ENCODE peak calls at places on chromosomes 16 and 17, in five cellular contexts. F is H1, G is GM12878, C is NT2/D1, V is HepG2. Z is an unnamed sample.
A peak's percentile ranks its signal among the peaks of the same experiment; 100 is the strongest.

GRCh38 chr16:31221357-31222160 is 4.6 kb upstream of the PYDC1 start:
- DNase-seq in F (no peak), G (no peak), C (no peak), V (no peak), Z (peak; percentile 3)

GRCh38 chr16:80824623-80825364 is 20.4 kb upstream of the CDYL2 start:
- DNase-seq in F (no peak), G (peak; percentile 7), C (peak; percentile 62), V (peak; percentile 59), Z (peak; percentile 20)

GRCh38 chr16:86949116-86949515 is 368.1 kb downstream of the C16orf95 start:
- DNase-seq in F (no peak), G (no peak), C (no peak), V (no peak), Z (no peak)

GRCh38 chr16:27928542-27928941 is 135.0 kb downstream of the GSG1L start:
- DNase-seq in F (no peak), G (no peak), C (no peak), V (no peak), Z (no peak)

GRCh38 chr16:10964039-10964890 is 19.9 kb downstream of the CLEC16A start:
- DNase-seq in F (no peak), G (no peak), C (peak; percentile 77), V (peak; percentile 74), Z (peak; percentile 83)

GRCh38 chr16:6701096-6701495 is 631.5 kb upstream of the RBFOX1 start:
- DNase-seq in F (no peak), G (no peak), C (no peak), V (no peak), Z (no peak)

GRCh38 chr16:46482895-46483294 is 138.3 kb downstream of the SHCBP1 start:
- DNase-seq in F (no peak), G (no peak), C (peak; percentile 13), V (peak; percentile 29), Z (peak; percentile 9)

GRCh38 chr16:49183911-49184310 is 97.7 kb downstream of the CBLN1 start:
- DNase-seq in F (peak; percentile 7), G (no peak), C (peak; percentile 38), V (peak; percentile 20), Z (peak; percentile 48)

GRCh38 chr16:296806-297510 is 14.0 kb downstream of the PDIA2 start:
- DNase-seq in F (no peak), G (no peak), C (no peak), V (no peak), Z (no peak)

GRCh38 chr17:77744268-77744988 is 214.1 kb upstream of the TNRC6C start:
- DNase-seq in F (no peak), G (no peak), C (no peak), V (no peak), Z (no peak)

GRCh38 chr17:8022358-8023038 is 16.4 kb upstream of the ALOX15B start:
- DNase-seq in F (no peak), G (no peak), C (peak; percentile 18), V (no peak), Z (no peak)

GRCh38 chr16:81136331-81137011 is 40.3 kb upstream of the GCSH start:
- DNase-seq in F (no peak), G (no peak), C (no peak), V (no peak), Z (no peak)

GRCh38 chr16:57141822-57142631 is 43.8 kb downstream of the PSME3IP1 start:
- DNase-seq in F (no peak), G (no peak), C (no peak), V (no peak), Z (no peak)

GRCh38 chr17:74280093-74280513 is 6.1 kb downstream of the DNAI2 start:
- DNase-seq in F (no peak), G (no peak), C (no peak), V (no peak), Z (no peak)

GRCh38 chr17:82003411-82004381 is 19.0 kb downstream of the CENPX start:
- DNase-seq in F (no peak), G (no peak), C (no peak), V (peak; percentile 92), Z (no peak)

GRCh38 chr17:42055496-42055895 is 5.1 kb upstream of the C17orf113 start:
- DNase-seq in F (no peak), G (no peak), C (no peak), V (no peak), Z (no peak)

GRCh38 chr17:57406131-57406980 is 150.0 kb downstream of the MSI2 start:
- DNase-seq in F (no peak), G (no peak), C (no peak), V (peak; percentile 61), Z (no peak)

DNA sequence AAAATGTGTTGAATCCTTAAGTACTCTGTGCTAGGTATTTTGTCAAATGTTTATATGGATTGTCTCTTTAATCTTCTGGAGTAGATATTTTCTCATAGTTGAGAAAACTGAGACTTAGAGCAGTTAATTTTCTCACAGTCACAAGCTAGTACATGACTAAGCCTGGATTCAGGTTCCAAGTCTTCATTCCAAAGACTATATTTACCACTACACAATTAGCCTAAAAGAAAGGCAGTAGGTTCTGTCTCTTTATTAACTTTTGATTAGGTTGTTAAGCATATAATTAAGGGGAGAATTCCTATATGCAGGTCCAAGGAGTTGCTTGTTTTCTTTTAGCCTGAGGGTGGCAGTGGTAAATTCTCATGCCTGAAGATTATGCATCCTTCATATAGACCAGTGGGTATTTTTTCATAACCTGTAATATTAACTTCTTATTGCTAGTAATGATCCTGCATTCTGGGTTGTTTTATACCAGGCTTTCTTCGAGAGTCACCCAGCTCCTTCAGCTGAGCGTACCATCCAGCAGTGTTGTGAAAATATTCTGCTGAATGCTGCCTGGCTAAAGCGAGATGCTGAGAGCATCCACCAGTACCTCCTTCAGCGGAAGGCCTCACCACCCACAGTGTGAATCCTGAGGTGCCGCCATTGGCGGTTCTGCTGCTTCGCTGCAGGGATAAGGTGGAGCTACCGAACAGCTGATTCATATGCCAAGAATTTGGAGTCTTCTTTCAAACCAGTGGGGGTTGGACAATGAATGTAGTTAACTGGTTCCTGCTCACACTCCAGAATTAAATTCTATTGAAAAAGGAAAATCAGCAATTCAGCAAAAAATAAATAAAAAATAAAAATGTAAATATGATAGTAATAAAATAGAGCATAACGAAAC is 28.2 kb upstream of the KPNB1 start:
- DNase-seq in F (peak; percentile 41), G (no peak), C (peak; percentile 46), V (no peak), Z (peak; percentile 20)
- TF ChIP-seq SUZ12 in F (no peak), G (no peak), C (no peak), V (no peak), Z (no peak)

DNA sequence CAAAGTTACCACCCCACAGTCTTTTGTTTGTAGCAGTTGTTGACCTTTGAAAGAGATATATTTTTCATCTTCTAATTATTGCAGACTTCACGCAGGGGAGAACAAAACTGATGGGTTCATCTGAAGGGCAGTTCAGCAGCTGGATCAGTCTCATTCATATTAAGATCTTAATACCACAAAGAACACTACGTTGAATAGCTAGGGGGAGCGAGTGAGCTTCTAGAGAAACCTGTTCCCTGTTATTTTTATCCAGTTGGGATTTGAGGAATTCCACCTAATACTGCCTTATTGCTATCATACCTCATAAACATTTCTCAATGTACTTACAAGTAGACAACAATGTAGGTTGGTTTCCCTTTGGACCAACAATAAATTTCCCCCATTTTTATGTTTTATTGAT is 306.1 kb upstream of the KIF2B start:
- DNase-seq in F (no peak), G (no peak), C (no peak), V (no peak), Z (no peak)
- TF ChIP-seq SUZ12 in F (no peak), G (no peak), C (no peak), V (no peak), Z (no peak)

DNA sequence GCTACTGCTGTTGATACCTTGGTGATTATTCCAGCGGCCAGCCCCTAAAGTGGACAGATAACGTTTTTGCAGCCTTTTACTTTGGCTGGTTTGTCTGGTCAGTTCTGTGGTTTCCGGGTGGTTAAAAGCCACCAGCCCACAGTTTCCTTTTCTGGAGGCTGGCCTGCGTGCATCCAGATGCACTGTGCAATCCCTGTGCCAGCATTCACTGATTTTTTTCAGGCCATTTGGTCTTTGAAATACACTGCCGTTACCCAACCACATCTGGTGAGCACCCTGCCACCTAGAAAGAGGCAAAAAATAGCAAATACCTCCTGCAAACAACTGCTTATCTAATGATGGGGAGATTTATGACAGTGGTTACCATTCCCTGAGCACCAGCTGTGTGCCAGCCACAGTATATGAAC is 797 bp downstream of the NUDT7 start:
- DNase-seq in F (no peak), G (no peak), C (no peak), V (no peak), Z (no peak)
- TF ChIP-seq SUZ12 in F (no peak), G (no peak), C (no peak), V (no peak), Z (no peak)

DNA sequence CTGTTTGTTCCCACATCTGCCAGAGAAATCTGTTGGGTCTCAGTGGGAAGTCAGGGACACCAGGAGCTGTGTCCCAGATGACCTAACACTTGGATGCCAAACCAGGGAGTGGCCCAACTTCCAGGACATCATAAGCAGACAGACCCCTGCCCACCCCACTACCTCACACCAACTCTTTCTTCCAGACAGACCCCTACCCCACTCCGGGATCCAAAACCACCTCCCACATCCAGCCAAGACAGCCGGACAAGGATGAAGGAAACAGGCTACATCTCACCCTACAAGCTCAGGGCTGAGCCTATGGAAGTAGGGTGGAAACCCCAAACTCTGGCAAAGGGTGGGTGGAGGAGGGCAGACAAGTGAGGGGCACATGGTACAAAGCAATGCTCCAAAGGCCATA is 3.6 kb downstream of the HDAC5 start:
- DNase-seq in F (no peak), G (no peak), C (no peak), V (no peak), Z (no peak)
- TF ChIP-seq SUZ12 in F (no peak), G (no peak), C (no peak), V (no peak), Z (no peak)

Z was measured in HEK293T.